ENCODE peak calls at places on chromosomes 3 and 15, in four cellular contexts. One of them, this sample, is unnamed.

GRCh38 chr3:53705774-53706173 is 140.4 kb downstream of the CHDH start:
- DNase-seq in K562: no peak
- DNase-seq in H1: peak
- DNase-seq in SK-N-SH: no peak
- DNase-seq in this sample: no peak

GRCh38 chr15:100784493-100785180 is 95.0 kb upstream of the ALDH1A3 start:
- DNase-seq in SK-N-SH: no peak
- DNase-seq in H1: no peak
- DNase-seq in K562: no peak
- DNase-seq in this sample: no peak

GRCh38 chr3:197959891-197960693 is at the start of gene LMLN:
- DNase-seq in H1: peak
- DNase-seq in K562: peak
- DNase-seq in SK-N-SH: peak
- DNase-seq in this sample: peak

GRCh38 chr3:185253645-185254410 is at the start of gene EHHADH:
- DNase-seq in SK-N-SH: peak
- DNase-seq in H1: peak
- DNase-seq in K562: peak
- DNase-seq in this sample: no peak

GRCh38 chr3:43423142-43423541 is 136.8 kb downstream of the SNRK start:
- DNase-seq in H1: no peak
- DNase-seq in SK-N-SH: no peak
- DNase-seq in K562: no peak
- DNase-seq in this sample: no peak

GRCh38 chr3:4740397-4741105 is 238.7 kb upstream of the BHLHE40 start:
- DNase-seq in H1: no peak
- DNase-seq in SK-N-SH: no peak
- DNase-seq in K562: peak
- DNase-seq in this sample: no peak

GRCh38 chr15:31325432-31325975 is 1.1 kb upstream of the KLF13 start:
- DNase-seq in H1: no peak
- DNase-seq in SK-N-SH: peak
- DNase-seq in K562: peak
- DNase-seq in this sample: no peak

GRCh38 chr15:63858881-63859280 is 25.1 kb upstream of the HERC1 start:
- DNase-seq in K562: no peak
- DNase-seq in H1: no peak
- DNase-seq in SK-N-SH: no peak
- DNase-seq in this sample: no peak

GRCh38 chr3:1439395-1439794 is 346.6 kb downstream of the CNTN6 start:
- DNase-seq in H1: peak
- DNase-seq in K562: peak
- DNase-seq in SK-N-SH: no peak
- DNase-seq in this sample: no peak

GRCh38 chr3:127425505-127426443 is 137.9 kb upstream of the PRR20G start:
- DNase-seq in K562: no peak
- DNase-seq in SK-N-SH: no peak
- DNase-seq in H1: peak
- DNase-seq in this sample: no peak

GRCh38 chr3:137854498-137855285 is 90.6 kb downstream of the SOX14 start:
- DNase-seq in K562: no peak
- DNase-seq in H1: no peak
- DNase-seq in SK-N-SH: no peak
- DNase-seq in this sample: no peak

GRCh38 chr3:124281453-124282316 is 289.8 kb upstream of the ROPN1 start:
- DNase-seq in K562: peak
- DNase-seq in H1: no peak
- DNase-seq in SK-N-SH: peak
- DNase-seq in this sample: no peak

GRCh38 chr3:185153170-185153733 is 392 bp upstream of the C3orf70 start:
- DNase-seq in H1: peak
- DNase-seq in SK-N-SH: peak
- DNase-seq in K562: no peak
- DNase-seq in this sample: no peak

GRCh38 chr3:3618624-3619023 is 180.6 kb upstream of the LRRN1 start:
- DNase-seq in SK-N-SH: no peak
- DNase-seq in H1: no peak
- DNase-seq in K562: no peak
- DNase-seq in this sample: no peak

GRCh38 chr3:166902374-166902773 is 477.7 kb downstream of the ZBBX start:
- DNase-seq in SK-N-SH: no peak
- DNase-seq in H1: no peak
- DNase-seq in K562: no peak
- DNase-seq in this sample: no peak

GRCh38 chr3:42061711-42062408 is 29.3 kb upstream of the TRAK1 start:
- DNase-seq in H1: no peak
- DNase-seq in K562: peak
- DNase-seq in SK-N-SH: no peak
- DNase-seq in this sample: no peak

GRCh38 chr3:45993421-45994027 is 2.1 kb downstream of the FYCO1 start:
- DNase-seq in K562: no peak
- DNase-seq in H1: no peak
- DNase-seq in SK-N-SH: no peak
- DNase-seq in this sample: no peak

GRCh38 chr3:18556503-18556902 is 131.4 kb upstream of the SATB1 start:
- DNase-seq in SK-N-SH: no peak
- DNase-seq in K562: no peak
- DNase-seq in H1: no peak
- DNase-seq in this sample: peak

GRCh38 chr3:190554197-190554596 is 40.3 kb downstream of the IL1RAP start:
- DNase-seq in H1: no peak
- DNase-seq in K562: no peak
- DNase-seq in SK-N-SH: no peak
- DNase-seq in this sample: no peak

GRCh38 chr3:126266291-126266840 is 86.0 kb upstream of the ALDH1L1 start:
- DNase-seq in K562: no peak
- DNase-seq in SK-N-SH: no peak
- DNase-seq in H1: peak
- DNase-seq in this sample: no peak

GRCh38 chr15:25664761-25665160 is 198.4 kb downstream of the ATP10A start:
- DNase-seq in SK-N-SH: no peak
- DNase-seq in K562: no peak
- DNase-seq in H1: no peak
- DNase-seq in this sample: no peak

GRCh38 chr3:87318609-87319008 is 42.2 kb upstream of the POU1F1 start:
- DNase-seq in H1: no peak
- DNase-seq in SK-N-SH: no peak
- DNase-seq in K562: no peak
- DNase-seq in this sample: no peak

GRCh38 chr3:377158-377561 is 180.6 kb downstream of the CHL1 start:
- DNase-seq in K562: peak
- DNase-seq in SK-N-SH: peak
- DNase-seq in H1: no peak
- DNase-seq in this sample: no peak

GRCh38 chr3:35448681-35449080 is 190.6 kb upstream of the ARPP21 start:
- DNase-seq in H1: no peak
- DNase-seq in SK-N-SH: no peak
- DNase-seq in K562: no peak
- DNase-seq in this sample: no peak

GRCh38 chr3:40120816-40121215 is 188.7 kb upstream of the EIF1B start:
- DNase-seq in SK-N-SH: no peak
- DNase-seq in H1: no peak
- DNase-seq in K562: no peak
- DNase-seq in this sample: no peak

GRCh38 chr3:111859061-111859973 is at the start of gene PHLDB2:
- DNase-seq in H1: peak
- DNase-seq in K562: no peak
- DNase-seq in SK-N-SH: peak
- DNase-seq in this sample: no peak

GRCh38 chr15:25863067-25863967 is at the start of gene ATP10A:
- DNase-seq in SK-N-SH: peak
- DNase-seq in H1: peak
- DNase-seq in K562: no peak
- DNase-seq in this sample: no peak

GRCh38 chr15:94411279-94411678 is 179.9 kb downstream of the MCTP2 start:
- DNase-seq in H1: no peak
- DNase-seq in SK-N-SH: no peak
- DNase-seq in K562: no peak
- DNase-seq in this sample: no peak

GRCh38 chr15:77853910-77854309 is 221.2 kb upstream of the LINGO1 start:
- DNase-seq in K562: no peak
- DNase-seq in H1: no peak
- DNase-seq in SK-N-SH: no peak
- DNase-seq in this sample: no peak

GRCh38 chr3:197366301-197367044 is 68.1 kb upstream of the DLG1 start:
- DNase-seq in H1: no peak
- DNase-seq in K562: no peak
- DNase-seq in SK-N-SH: peak
- DNase-seq in this sample: no peak

GRCh38 chr3:104873331-104873730 is 493.4 kb upstream of the ALCAM start:
- DNase-seq in K562: no peak
- DNase-seq in SK-N-SH: no peak
- DNase-seq in H1: no peak
- DNase-seq in this sample: no peak
- TF ChIP-seq NRF1 in K562: no peak
- TF ChIP-seq NRF1 in SK-N-SH: no peak
- TF ChIP-seq NRF1 in H1: no peak
- TF ChIP-seq NRF1 in this sample: no peak

GRCh38 chr15:70303981-70304380 is 206.3 kb upstream of the TLE3 start:
- DNase-seq in H1: no peak
- DNase-seq in K562: no peak
- DNase-seq in SK-N-SH: no peak
- DNase-seq in this sample: no peak

GRCh38 chr15:70301396-70301795 is 203.7 kb upstream of the TLE3 start:
- DNase-seq in K562: no peak
- DNase-seq in SK-N-SH: no peak
- DNase-seq in H1: no peak
- DNase-seq in this sample: no peak

GRCh38 chr15:70302360-70302759 is 204.6 kb upstream of the TLE3 start:
- DNase-seq in SK-N-SH: no peak
- DNase-seq in H1: no peak
- DNase-seq in K562: no peak
- DNase-seq in this sample: no peak

GRCh38 chr15:70297465-70298152 is 199.9 kb upstream of the TLE3 start:
- DNase-seq in K562: no peak
- DNase-seq in SK-N-SH: no peak
- DNase-seq in H1: no peak
- DNase-seq in this sample: no peak

GRCh38 chr15:70299931-70300858 is 202.5 kb upstream of the TLE3 start:
- DNase-seq in H1: no peak
- DNase-seq in SK-N-SH: no peak
- DNase-seq in K562: no peak
- DNase-seq in this sample: peak
- TF ChIP-seq NRF1 in H1: no peak
- TF ChIP-seq NRF1 in SK-N-SH: no peak
- TF ChIP-seq NRF1 in K562: no peak
- TF ChIP-seq NRF1 in this sample: no peak

GRCh38 chr3:168865022-168865551 is 769.4 kb upstream of the GOLIM4 start:
- DNase-seq in SK-N-SH: peak
- DNase-seq in K562: peak
- DNase-seq in H1: no peak
- DNase-seq in this sample: no peak
- TF ChIP-seq NRF1 in SK-N-SH: no peak
- TF ChIP-seq NRF1 in K562: no peak
- TF ChIP-seq NRF1 in H1: no peak
- TF ChIP-seq NRF1 in this sample: no peak

GRCh38 chr15:40930430-40931299 is 1.5 kb downstream of the DLL4 start:
- DNase-seq in SK-N-SH: peak
- DNase-seq in K562: peak
- DNase-seq in H1: peak
- DNase-seq in this sample: no peak

GRCh38 chr15:40928975-40929729 is at the start of gene DLL4:
- DNase-seq in H1: peak
- DNase-seq in SK-N-SH: peak
- DNase-seq in K562: peak
- DNase-seq in this sample: no peak

GRCh38 chr15:40931300-40932142 is 2.4 kb downstream of the DLL4 start:
- DNase-seq in H1: no peak
- DNase-seq in SK-N-SH: peak
- DNase-seq in K562: no peak
- DNase-seq in this sample: no peak

GRCh38 chr15:40928351-40928974 is 677 bp upstream of the DLL4 start:
- DNase-seq in SK-N-SH: no peak
- DNase-seq in H1: peak
- DNase-seq in K562: peak
- DNase-seq in this sample: no peak

DNA sequence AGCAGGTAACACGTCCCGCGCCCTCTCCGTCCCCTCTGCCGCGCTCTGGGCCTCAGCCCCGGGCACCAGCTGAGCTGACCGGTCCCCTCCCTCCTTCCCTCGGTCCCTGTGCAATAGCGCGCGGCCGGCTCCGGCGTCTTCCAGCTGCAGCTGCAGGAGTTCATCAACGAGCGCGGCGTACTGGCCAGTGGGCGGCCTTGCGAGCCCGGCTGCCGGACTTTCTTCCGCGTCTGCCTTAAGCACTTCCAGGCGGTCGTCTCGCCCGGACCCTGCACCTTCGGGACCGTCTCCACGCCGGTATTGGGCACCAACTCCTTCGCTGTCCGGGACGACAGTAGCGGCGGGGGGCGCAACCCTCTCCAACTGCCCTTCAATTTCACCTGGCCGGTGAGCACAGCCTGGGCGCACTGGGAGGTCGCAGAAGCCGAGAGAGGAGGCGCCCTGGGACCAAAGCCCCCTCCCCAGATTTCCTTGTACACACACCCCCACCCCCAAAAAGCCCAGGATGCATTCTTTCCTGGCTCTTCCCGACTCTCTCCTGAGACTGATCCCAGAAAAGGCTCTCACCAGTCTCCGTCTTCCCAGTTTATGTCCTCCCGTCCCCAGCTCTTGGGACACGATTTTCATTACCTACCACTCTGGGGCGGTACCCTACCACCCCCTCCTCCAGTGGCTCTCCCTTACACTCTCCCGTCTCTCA is 740 bp downstream of the DLL4 start:
- DNase-seq in SK-N-SH: peak
- DNase-seq in K562: peak
- DNase-seq in H1: peak
- DNase-seq in this sample: no peak
- TF ChIP-seq NRF1 in SK-N-SH: no peak
- TF ChIP-seq NRF1 in K562: no peak
- TF ChIP-seq NRF1 in H1: no peak
- TF ChIP-seq NRF1 in this sample: no peak

DNA sequence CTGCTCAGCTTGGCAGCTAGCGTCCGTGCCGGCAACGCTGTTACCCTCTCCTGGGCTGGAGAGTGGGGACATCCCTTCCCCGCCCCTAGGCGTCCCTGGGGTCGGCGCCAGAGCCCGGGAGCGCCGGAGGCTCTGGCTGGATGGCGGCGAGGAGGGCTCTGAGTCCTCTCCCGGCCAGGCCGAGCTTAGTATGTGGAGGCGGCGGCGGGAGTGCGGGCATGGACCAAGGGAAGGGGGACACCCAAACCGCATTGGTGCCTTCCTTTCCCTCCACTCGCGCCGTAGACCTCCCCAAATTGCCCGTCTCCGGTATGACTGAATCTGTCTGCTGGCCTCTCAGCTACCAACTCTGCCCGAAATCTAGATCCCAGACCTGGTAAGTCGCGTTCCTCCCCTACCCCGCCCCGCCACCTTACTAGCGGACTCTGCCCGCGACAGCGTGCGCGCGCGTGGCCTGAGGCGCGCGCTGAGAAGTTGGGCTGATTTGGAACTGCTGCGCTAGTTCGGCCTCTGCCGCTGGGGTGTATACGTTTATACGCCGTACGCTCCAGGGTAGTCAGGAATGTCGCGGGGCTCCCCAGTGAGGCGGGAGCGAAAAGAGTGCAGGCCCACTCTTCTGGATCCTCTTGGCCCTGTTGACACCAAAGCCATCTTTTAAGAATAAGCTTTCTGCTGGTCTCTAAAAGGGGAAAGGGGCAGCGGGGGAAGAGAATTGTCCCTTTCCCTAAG is 12.2 kb downstream of the ZIC1 start:
- DNase-seq in SK-N-SH: peak
- DNase-seq in H1: peak
- DNase-seq in K562: no peak
- DNase-seq in this sample: no peak
- TF ChIP-seq NRF1 in SK-N-SH: no peak
- TF ChIP-seq NRF1 in H1: no peak
- TF ChIP-seq NRF1 in K562: no peak
- TF ChIP-seq NRF1 in this sample: no peak

This sample was measured in GM12878.